ENCODE peak calls at places on chromosome 22, in nine cellular contexts. X, F, C, D, J, O, S, L and I are unnamed samples. For H3K4me1 and H3K9me3, the result is how much of the 10 kb centered on the place peaks cover.

GRCh38 chr22:49967333-49968241 is 7.0 kb downstream of the PIM3 start:
- DNase-seq in X (peak), F (no peak), C (no peak), D (peak), J (no peak), O (peak), S (peak), L (no peak), I (peak)

GRCh38 chr22:19429950-19430889 is 1.3 kb downstream of the HIRA start:
- DNase-seq in X (peak), F (peak), C (peak), D (no peak), J (peak), O (peak), S (peak), L (no peak), I (peak)

GRCh38 chr22:37940698-37941376 is 12.6 kb downstream of the C22orf23 start:
- DNase-seq in X (no peak), F (no peak), C (no peak), D (no peak), J (no peak), O (no peak), S (no peak), L (no peak), I (no peak)

GRCh38 chr22:38845368-38845740 is 1.5 kb upstream of the NPTXR start:
- DNase-seq in X (no peak), F (no peak), C (no peak), D (no peak), J (no peak), O (no peak), S (no peak), L (no peak), I (no peak)

GRCh38 chr22:49833340-49834007 is 5.8 kb upstream of the BRD1 start:
- DNase-seq in X (no peak), F (no peak), C (no peak), D (no peak), J (no peak), O (no peak), S (peak), L (no peak), I (no peak)

GRCh38 chr22:47337161-47337621 is 574.7 kb downstream of the TBC1D22A start:
- DNase-seq in X (no peak), F (no peak), C (no peak), D (no peak), J (peak), O (peak), S (no peak), L (peak), I (peak)

GRCh38 chr22:19756288-19757128 is 4.1 kb upstream of the TBX1 start:
- DNase-seq in X (peak), F (peak), C (peak), D (no peak), J (peak), O (peak), S (peak), L (no peak), I (no peak)

GRCh38 chr22:45290410-45290936 is 5.7 kb downstream of the UPK3A start:
- DNase-seq in X (no peak), F (no peak), C (peak), D (no peak), J (no peak), O (no peak), S (no peak), L (no peak), I (peak)

GRCh38 chr22:50018608-50019291 is 6.2 kb upstream of the IL17REL start:
- DNase-seq in X (no peak), F (peak), C (peak), D (no peak), J (no peak), O (no peak), S (no peak), L (no peak), I (no peak)

GRCh38 chr22:24810043-24810749 is 4.2 kb downstream of the SGSM1 start:
- DNase-seq in X (no peak), F (no peak), C (no peak), D (peak), J (peak), O (no peak), S (no peak), L (no peak), I (no peak)

GRCh38 chr22:37024339-37025157 is 5.0 kb downstream of the MPST start:
- DNase-seq in X (no peak), F (no peak), C (no peak), D (no peak), J (no peak), O (no peak), S (peak), L (no peak), I (no peak)

GRCh38 chr22:22754961-22755777 is 110.8 kb downstream of the GGTLC2 start:
- DNase-seq in X (no peak), F (no peak), C (no peak), D (no peak), J (no peak), O (no peak), S (no peak), L (no peak), I (no peak)

GRCh38 chr22:49201046-49201970 is 626.4 kb downstream of the BRD1 start:
- DNase-seq in X (peak), F (no peak), C (no peak), D (no peak), J (no peak), O (no peak), S (no peak), L (no peak), I (peak)

GRCh38 chr22:46355369-46355995 is 20.0 kb downstream of the TRMU start:
- DNase-seq in X (peak), F (peak), C (peak), D (no peak), J (peak), O (peak), S (peak), L (no peak), I (peak)

GRCh38 chr22:27825174-27825573 is 23.6 kb upstream of the MN1 start:
- DNase-seq in X (no peak), F (no peak), C (no peak), D (no peak), J (no peak), O (no peak), S (no peak), L (no peak), I (no peak)

GRCh38 chr22:35842954-35843353 is 125.3 kb downstream of the APOL5 start:
- DNase-seq in X (no peak), F (no peak), C (no peak), D (no peak), J (peak), O (peak), S (no peak), L (no peak), I (peak)

GRCh38 chr22:44917372-44918165 is 92.2 kb downstream of the PHF21B start:
- DNase-seq in X (peak), F (no peak), C (no peak), D (no peak), J (no peak), O (no peak), S (no peak), L (no peak), I (no peak)

GRCh38 chr22:29751139-29751538 is 15.7 kb downstream of the ZMAT5 start:
- DNase-seq in X (no peak), F (peak), C (no peak), D (no peak), J (no peak), O (peak), S (no peak), L (no peak), I (no peak)

DNA sequence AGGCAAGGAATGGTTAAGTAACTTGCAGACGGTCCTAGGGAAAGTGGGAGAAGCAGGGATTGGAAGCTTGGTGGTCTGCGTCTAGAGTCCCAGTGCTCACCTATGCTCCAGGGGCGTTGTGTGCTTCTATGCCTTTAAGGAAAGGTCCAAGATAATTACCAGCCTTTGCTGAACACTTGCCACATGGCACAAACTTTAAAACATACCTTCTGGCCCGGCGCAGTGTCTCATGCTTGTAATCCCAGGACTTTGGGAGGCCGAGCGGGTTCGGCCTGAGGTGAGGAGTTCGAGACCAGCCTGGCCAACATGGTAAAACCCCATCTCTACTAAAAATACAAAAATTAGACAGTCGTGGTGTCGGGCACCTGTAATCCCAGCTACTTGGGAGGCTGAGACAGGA is 2.3 kb downstream of the POLDIP3 start:
- DNase-seq in X (no peak), F (no peak), C (no peak), D (no peak), J (no peak), O (no peak), S (no peak), L (no peak), I (no peak)
- H3K4me1 ChIP-seq in X (half or more), F (half or more), C (half or more), D (under half), J (under half), O (half or more), S (half or more), L (under half), I (under half)

GRCh38 chr22:10727393-10727792 is 4800.6 kb upstream of the OR11H1 start:
- DNase-seq in X (no peak), F (no peak), C (no peak), D (no peak), J (no peak), O (no peak), S (no peak), L (no peak), I (no peak)
- H3K9me3 ChIP-seq in X (under half), F (under half), C (under half), D (under half), J (half or more), O (half or more), S (under half), L (under half), I (under half)

GRCh38 chr22:43706558-43707328 is 105.4 kb downstream of the EFCAB6 start:
- DNase-seq in X (no peak), F (no peak), C (no peak), D (no peak), J (no peak), O (no peak), S (no peak), L (no peak), I (no peak)

GRCh38 chr22:43698403-43698802 is 113.7 kb downstream of the EFCAB6 start:
- DNase-seq in X (no peak), F (no peak), C (no peak), D (no peak), J (no peak), O (no peak), S (no peak), L (no peak), I (no peak)

GRCh38 chr22:43706151-43706550 is 106.0 kb downstream of the EFCAB6 start:
- DNase-seq in X (no peak), F (no peak), C (no peak), D (no peak), J (no peak), O (no peak), S (no peak), L (no peak), I (no peak)

GRCh38 chr22:43707650-43708049 is 104.5 kb downstream of the EFCAB6 start:
- DNase-seq in X (no peak), F (no peak), C (no peak), D (no peak), J (no peak), O (no peak), S (no peak), L (peak), I (no peak)

DNA sequence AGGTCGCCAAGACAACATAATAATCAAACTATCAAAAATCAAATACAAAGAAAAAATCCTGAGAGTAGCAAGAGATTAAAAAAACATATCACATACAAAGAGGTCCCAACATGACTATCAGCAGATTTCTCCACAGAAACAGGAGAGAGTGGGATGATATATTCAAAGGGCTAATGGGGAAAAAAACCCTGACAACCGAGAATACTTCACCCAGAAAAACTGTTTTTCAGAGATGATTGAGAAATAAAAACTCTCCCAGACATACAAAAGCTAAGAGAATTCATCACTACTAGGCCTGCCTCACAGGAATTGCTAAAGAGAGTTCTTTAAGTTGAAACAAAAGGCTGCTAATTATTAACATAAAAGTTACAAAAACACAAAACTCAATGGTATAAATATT is 108.1 kb downstream of the EFCAB6 start:
- DNase-seq in X (no peak), F (no peak), C (no peak), D (no peak), J (no peak), O (no peak), S (no peak), L (no peak), I (no peak)
- H3K4me3 ChIP-seq in X (no peak), F (no peak), C (no peak), D (no peak), J (no peak), O (no peak), S (no peak), L (no peak), I (no peak)

GRCh38 chr22:33192156-33192555 is 134.0 kb upstream of the SYN3 start:
- DNase-seq in X (no peak), F (no peak), C (no peak), D (no peak), J (no peak), O (no peak), S (no peak), L (no peak), I (no peak)

GRCh38 chr22:33188316-33188715 is 130.1 kb upstream of the SYN3 start:
- DNase-seq in X (no peak), F (no peak), C (no peak), D (no peak), J (no peak), O (no peak), S (no peak), L (no peak), I (no peak)
- H3K4me1 ChIP-seq in X (under half), F (under half), C (under half), D (under half), J (under half), O (under half), S (under half), L (under half), I (under half)

GRCh38 chr22:25992331-25992730 is 176.9 kb upstream of the SEZ6L start:
- DNase-seq in X (no peak), F (no peak), C (no peak), D (no peak), J (no peak), O (no peak), S (no peak), L (no peak), I (no peak)
- H3K9me3 ChIP-seq in X (under half), F (under half), C (under half), D (under half), J (under half), O (under half), S (under half), L (under half), I (under half)